ENCODE peak calls at places on chromosomes 2 and 18, in six cellular contexts. G is stimulated activated CD4-positive, alpha-beta T cell treated with anti-CD3 and anti-CD28 coated beads, TNF-alpha, amount 100 ng/mL, for 24 hours; Q is germinal center; W is AG09309; I is AG09319; K is activated T-helper 1 cell treated with anti-CD3 and anti-CD28 coated beads, Interleukin-2, amount 50 U/mL, for 16 hours. J is an unnamed sample.

GRCh38 chr2:241859436-241860183 is 916 bp upstream of the PDCD1 start:
- DNase-seq in I (no peak), W (no peak), Q (peak; percentile 86), K (no peak), G (peak; percentile 81), J (no peak)

GRCh38 chr2:238107525-238108422 is 7.6 kb downstream of the ESPNL start:
- DNase-seq in K (no peak), Q (peak; percentile 85), I (no peak), G (no peak), W (no peak), J (no peak)

GRCh38 chr2:43178602-43179542 is 47.5 kb downstream of the ZFP36L2 start:
- DNase-seq in Q (no peak), W (peak; percentile 52), G (no peak), K (no peak), I (peak; percentile 78), J (no peak)

GRCh38 chr18:23401400-23402347 is 51.4 kb upstream of the RIOK3 start:
- DNase-seq in Q (no peak), W (no peak), G (no peak), I (no peak), K (no peak), J (no peak)

GRCh38 chr2:39994151-39994550 is 215.1 kb upstream of the THUMPD2 start:
- DNase-seq in W (peak; percentile 53), K (no peak), Q (no peak), I (peak; percentile 14), G (no peak), J (no peak)

GRCh38 chr2:223613017-223613950 is 11.1 kb upstream of the SCG2 start:
- DNase-seq in K (no peak), Q (no peak), W (peak; percentile 93), G (no peak), I (peak; percentile 93), J (no peak)

GRCh38 chr2:112143150-112143549 is 5.0 kb downstream of the FBLN7 start:
- DNase-seq in K (no peak), Q (no peak), G (no peak), W (no peak), I (no peak), J (no peak)

GRCh38 chr2:157874997-157875719 is 972 bp downstream of the ACVR1 start:
- DNase-seq in K (no peak), W (peak; percentile 74), I (peak; percentile 72), Q (peak; percentile 8), G (no peak), J (no peak)

GRCh38 chr2:12381543-12382323 is 335.0 kb upstream of the TRIB2 start:
- DNase-seq in W (no peak), Q (no peak), G (no peak), K (no peak), I (no peak), J (no peak)

GRCh38 chr18:66999003-66999402 is 395.1 kb upstream of the CDH19 start:
- DNase-seq in Q (no peak), I (no peak), W (no peak), K (no peak), G (no peak), J (no peak)

GRCh38 chr2:106065268-106065982 is 128.7 kb downstream of the UXS1 start:
- DNase-seq in G (no peak), W (no peak), I (no peak), K (no peak), Q (no peak), J (no peak)

GRCh38 chr18:59085126-59085794 is 54.4 kb upstream of the SEC11C start:
- DNase-seq in Q (no peak), K (no peak), I (no peak), G (no peak), W (no peak), J (no peak)

GRCh38 chr2:216574046-216574445 is 59.2 kb upstream of the IGFBP2 start:
- DNase-seq in Q (no peak), K (no peak), G (no peak), W (peak; percentile 91), I (no peak), J (no peak)

GRCh38 chr2:206764673-206765241 is 371 bp downstream of the MDH1B start:
- DNase-seq in G (peak; percentile 0), Q (no peak), I (no peak), W (no peak), K (no peak), J (no peak)

GRCh38 chr2:66233981-66234380 is 200.9 kb upstream of the MEIS1 start:
- DNase-seq in G (no peak), I (no peak), K (no peak), W (no peak), Q (no peak), J (no peak)

GRCh38 chr2:72139471-72139870 is 8.2 kb downstream of the CYP26B1 start:
- DNase-seq in I (no peak), W (no peak), Q (no peak), K (no peak), G (no peak), J (no peak)

GRCh38 chr18:8943900-8944870 is 158.3 kb upstream of the NDUFV2 start:
- DNase-seq in Q (no peak), W (peak; percentile 61), K (no peak), G (no peak), I (no peak), J (no peak)

GRCh38 chr2:67952066-67952465 is 110.7 kb downstream of the C1D start:
- DNase-seq in I (no peak), G (no peak), Q (no peak), W (no peak), K (no peak), J (no peak)

GRCh38 chr2:105744091-105744908 is 412 bp upstream of the NCK2 start:
- DNase-seq in Q (peak; percentile 89), I (no peak), K (no peak), W (no peak), G (peak; percentile 62), J (no peak)

GRCh38 chr2:113760400-113760799 is 4.0 kb upstream of the SLC35F5 start:
- DNase-seq in I (no peak), G (no peak), Q (no peak), K (no peak), W (no peak), J (no peak)

GRCh38 chr2:15943914-15944313 is 3.6 kb downstream of the MYCN start:
- DNase-seq in Q (no peak), K (no peak), I (no peak), W (no peak), G (no peak), J (no peak)

GRCh38 chr2:160876765-160877164 is 283.5 kb upstream of the TANK start:
- DNase-seq in K (no peak), Q (no peak), W (no peak), I (no peak), G (no peak), J (no peak)

GRCh38 chr2:240913810-240914644 is 7.9 kb downstream of the CROCC2 start:
- DNase-seq in K (peak; percentile 28), I (peak; percentile 63), Q (peak; percentile 77), W (no peak), G (peak; percentile 62), J (no peak)

GRCh38 chr2:227163998-227164744 is at the start of the genes COL4A3 and COL4A4:
- DNase-seq in Q (peak; percentile 60), I (no peak), W (no peak), G (peak; percentile 15), K (no peak), J (no peak)

GRCh38 chr2:42063383-42064171 is 15.8 kb downstream of the PKDCC start:
- DNase-seq in G (no peak), Q (no peak), K (no peak), I (no peak), W (peak; percentile 48), J (no peak)

GRCh38 chr18:27164905-27165304 is 20.2 kb downstream of the CHST9 start:
- DNase-seq in W (no peak), I (no peak), K (no peak), G (no peak), Q (no peak), J (no peak)

GRCh38 chr18:70284976-70285610 is 3.8 kb upstream of the SOCS6 start:
- DNase-seq in W (no peak), Q (peak; percentile 10), I (no peak), G (no peak), K (no peak), J (no peak)

GRCh38 chr2:139354518-139354917 is 574.3 kb upstream of the NXPH2 start:
- DNase-seq in I (no peak), W (no peak), G (no peak), K (no peak), Q (no peak), J (no peak)

GRCh38 chr2:48120759-48121242 is 214.5 kb upstream of the FBXO11 start:
- DNase-seq in K (no peak), W (no peak), G (no peak), Q (no peak), I (no peak), J (no peak)

GRCh38 chr2:46334389-46335345 is 37.5 kb downstream of the EPAS1 start:
- DNase-seq in K (no peak), G (no peak), Q (no peak), W (peak; percentile 97), I (peak; percentile 84), J (no peak)

GRCh38 chr2:61670591-61671503 is 132.7 kb upstream of the XPO1 start:
- DNase-seq in K (no peak), I (no peak), Q (no peak), W (no peak), G (no peak), J (no peak)

GRCh38 chr2:202237787-202238233 is 587 bp downstream of the SUMO1 start:
- DNase-seq in K (no peak), Q (peak; percentile 46), I (peak; percentile 11), G (peak; percentile 7), W (no peak), J (no peak)

GRCh38 chr2:232891621-232892071 is 21.6 kb downstream of the SNORC start:
- DNase-seq in W (peak; percentile 53), Q (no peak), I (peak; percentile 34), G (no peak), K (no peak), J (no peak)

GRCh38 chr18:23277399-23277798 is 142.1 kb downstream of the CABLES1 start:
- DNase-seq in W (no peak), Q (no peak), G (no peak), K (no peak), I (no peak), J (no peak)

GRCh38 chr2:230902180-230902899 is 22.7 kb downstream of the GPR55 start:
- DNase-seq in K (no peak), Q (peak; percentile 76), I (peak; percentile 8), G (peak; percentile 59), W (peak; percentile 11), J (no peak)

J was measured in esophagus squamous epithelium.